ENCODE peak calls at places on chromosomes 5 and 9, in ten cellular contexts. One of them, this sample, is unnamed. For H3K4me1, the result is how much of the 10 kb centered on the place peaks cover.

GRCh38 chr5:153893809-153894208 is 144.9 kb downstream of the FAM114A2 start:
- DNase-seq in colonic mucosa: no peak
- DNase-seq in neural progenitor cell: no peak
- DNase-seq in GM23338: no peak
- DNase-seq in ovary: no peak
- DNase-seq in lower lobe of right lung: no peak
- DNase-seq in uterus: no peak
- DNase-seq in IMR-90: no peak
- DNase-seq in CD4-positive, alpha-beta memory T cell: no peak
- DNase-seq in GM23248: no peak
- DNase-seq in this sample: no peak

GRCh38 chr9:104694218-104694617 is at the start of gene OR13D1:
- DNase-seq in colonic mucosa: no peak
- DNase-seq in neural progenitor cell: no peak
- DNase-seq in GM23338: no peak
- DNase-seq in ovary: no peak
- DNase-seq in lower lobe of right lung: no peak
- DNase-seq in uterus: no peak
- DNase-seq in IMR-90: no peak
- DNase-seq in CD4-positive, alpha-beta memory T cell: no peak
- DNase-seq in GM23248: no peak
- DNase-seq in this sample: no peak

GRCh38 chr5:123855630-123856029 is 343.7 kb downstream of the CSNK1G3 start:
- DNase-seq in colonic mucosa: no peak
- DNase-seq in neural progenitor cell: no peak
- DNase-seq in GM23338: no peak
- DNase-seq in ovary: no peak
- DNase-seq in lower lobe of right lung: no peak
- DNase-seq in uterus: no peak
- DNase-seq in IMR-90: no peak
- DNase-seq in CD4-positive, alpha-beta memory T cell: no peak
- DNase-seq in GM23248: no peak
- DNase-seq in this sample: no peak

GRCh38 chr9:104831681-104832080 is 67.8 kb downstream of the NIPSNAP3B start:
- DNase-seq in colonic mucosa: no peak
- DNase-seq in neural progenitor cell: no peak
- DNase-seq in GM23338: no peak
- DNase-seq in ovary: no peak
- DNase-seq in lower lobe of right lung: no peak
- DNase-seq in uterus: no peak
- DNase-seq in IMR-90: peak
- DNase-seq in CD4-positive, alpha-beta memory T cell: no peak
- DNase-seq in GM23248: peak
- DNase-seq in this sample: no peak

GRCh38 chr9:135792268-135793128 is 90.5 kb downstream of the KCNT1 start:
- DNase-seq in colonic mucosa: no peak
- DNase-seq in neural progenitor cell: no peak
- DNase-seq in GM23338: no peak
- DNase-seq in ovary: no peak
- DNase-seq in lower lobe of right lung: no peak
- DNase-seq in uterus: no peak
- DNase-seq in IMR-90: no peak
- DNase-seq in CD4-positive, alpha-beta memory T cell: no peak
- DNase-seq in GM23248: no peak
- DNase-seq in this sample: peak

GRCh38 chr5:151087475-151087874 is 6.6 kb upstream of the TNIP1 start:
- DNase-seq in colonic mucosa: no peak
- DNase-seq in neural progenitor cell: no peak
- DNase-seq in GM23338: no peak
- DNase-seq in ovary: no peak
- DNase-seq in lower lobe of right lung: no peak
- DNase-seq in uterus: no peak
- DNase-seq in IMR-90: peak
- DNase-seq in CD4-positive, alpha-beta memory T cell: no peak
- DNase-seq in GM23248: no peak
- DNase-seq in this sample: no peak

GRCh38 chr5:132064738-132065331 is 4.4 kb downstream of the IL3 start:
- DNase-seq in colonic mucosa: peak
- DNase-seq in neural progenitor cell: peak
- DNase-seq in GM23338: peak
- DNase-seq in ovary: peak
- DNase-seq in lower lobe of right lung: peak
- DNase-seq in uterus: peak
- DNase-seq in IMR-90: peak
- DNase-seq in CD4-positive, alpha-beta memory T cell: peak
- DNase-seq in GM23248: peak
- DNase-seq in this sample: no peak

GRCh38 chr9:135214706-135215105 is 127.2 kb downstream of the OLFM1 start:
- DNase-seq in colonic mucosa: no peak
- DNase-seq in neural progenitor cell: no peak
- DNase-seq in GM23338: no peak
- DNase-seq in ovary: no peak
- DNase-seq in lower lobe of right lung: peak
- DNase-seq in uterus: no peak
- DNase-seq in IMR-90: no peak
- DNase-seq in CD4-positive, alpha-beta memory T cell: no peak
- DNase-seq in GM23248: no peak
- DNase-seq in this sample: peak

GRCh38 chr5:23730023-23730422 is 222.6 kb downstream of the PRDM9 start:
- DNase-seq in colonic mucosa: no peak
- DNase-seq in neural progenitor cell: peak
- DNase-seq in GM23338: no peak
- DNase-seq in ovary: no peak
- DNase-seq in lower lobe of right lung: no peak
- DNase-seq in uterus: no peak
- DNase-seq in IMR-90: no peak
- DNase-seq in CD4-positive, alpha-beta memory T cell: no peak
- DNase-seq in GM23248: no peak
- DNase-seq in this sample: no peak

GRCh38 chr5:151288180-151288579 is 15.4 kb downstream of the SLC36A3 start:
- DNase-seq in colonic mucosa: no peak
- DNase-seq in neural progenitor cell: no peak
- DNase-seq in GM23338: peak
- DNase-seq in ovary: no peak
- DNase-seq in lower lobe of right lung: no peak
- DNase-seq in uterus: no peak
- DNase-seq in IMR-90: no peak
- DNase-seq in CD4-positive, alpha-beta memory T cell: no peak
- DNase-seq in GM23248: no peak
- DNase-seq in this sample: no peak

GRCh38 chr5:26009742-26010141 is 1028.6 kb downstream of the CDH9 start:
- DNase-seq in colonic mucosa: no peak
- DNase-seq in neural progenitor cell: peak
- DNase-seq in GM23338: peak
- DNase-seq in ovary: no peak
- DNase-seq in lower lobe of right lung: no peak
- DNase-seq in uterus: no peak
- DNase-seq in IMR-90: no peak
- DNase-seq in CD4-positive, alpha-beta memory T cell: no peak
- DNase-seq in GM23248: no peak
- DNase-seq in this sample: peak

GRCh38 chr5:72584466-72584865 is 77.3 kb upstream of the ZNF366 start:
- DNase-seq in colonic mucosa: no peak
- DNase-seq in neural progenitor cell: no peak
- DNase-seq in GM23338: no peak
- DNase-seq in ovary: no peak
- DNase-seq in lower lobe of right lung: no peak
- DNase-seq in uterus: no peak
- DNase-seq in IMR-90: no peak
- DNase-seq in CD4-positive, alpha-beta memory T cell: no peak
- DNase-seq in GM23248: peak
- DNase-seq in this sample: no peak

DNA sequence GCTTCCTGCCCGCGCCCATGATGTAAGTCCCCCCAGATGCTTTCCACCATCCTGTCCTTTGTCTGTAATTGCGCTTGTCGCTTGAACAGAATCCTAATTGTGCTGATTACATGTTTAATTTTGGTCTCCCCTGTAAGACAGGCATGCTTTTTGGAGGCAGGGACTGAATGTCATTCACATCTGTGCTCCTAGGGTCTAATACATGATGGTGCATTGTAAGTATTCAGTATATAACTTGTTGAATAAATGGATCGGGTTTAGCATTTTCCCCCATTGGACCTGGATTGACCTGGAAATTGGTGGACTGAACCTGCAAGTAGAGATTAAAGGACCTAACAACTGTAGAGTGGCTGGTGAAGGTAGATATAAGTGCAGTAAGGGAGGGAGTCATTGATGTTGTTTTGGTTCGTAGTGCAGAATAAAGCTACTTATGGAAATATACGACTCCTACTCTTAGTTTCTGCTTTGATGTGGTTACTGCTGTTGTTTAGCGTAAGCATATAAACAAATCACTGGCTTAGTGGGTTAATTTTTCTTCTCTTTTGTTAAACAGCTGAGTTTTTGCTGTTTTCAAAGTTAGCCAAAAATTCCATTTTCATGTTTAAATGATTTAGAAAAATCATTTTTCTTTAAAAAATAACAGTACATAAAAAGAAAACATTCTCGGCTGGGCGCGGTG is 57.3 kb downstream of the TRIO start:
- DNase-seq in colonic mucosa: no peak
- DNase-seq in neural progenitor cell: no peak
- DNase-seq in GM23338: no peak
- DNase-seq in ovary: no peak
- DNase-seq in lower lobe of right lung: no peak
- DNase-seq in uterus: no peak
- DNase-seq in IMR-90: no peak
- DNase-seq in CD4-positive, alpha-beta memory T cell: no peak
- DNase-seq in GM23248: no peak
- DNase-seq in this sample: no peak
- H3K4me1 ChIP-seq in colonic mucosa: under half
- H3K4me1 ChIP-seq in neural progenitor cell: under half
- H3K4me1 ChIP-seq in GM23338: half or more
- H3K4me1 ChIP-seq in ovary: under half
- H3K4me1 ChIP-seq in lower lobe of right lung: under half
- H3K4me1 ChIP-seq in uterus: under half
- H3K4me1 ChIP-seq in IMR-90: under half
- H3K4me1 ChIP-seq in CD4-positive, alpha-beta memory T cell: under half
- H3K4me1 ChIP-seq in GM23248: half or more
- H3K4me1 ChIP-seq in this sample: under half

DNA sequence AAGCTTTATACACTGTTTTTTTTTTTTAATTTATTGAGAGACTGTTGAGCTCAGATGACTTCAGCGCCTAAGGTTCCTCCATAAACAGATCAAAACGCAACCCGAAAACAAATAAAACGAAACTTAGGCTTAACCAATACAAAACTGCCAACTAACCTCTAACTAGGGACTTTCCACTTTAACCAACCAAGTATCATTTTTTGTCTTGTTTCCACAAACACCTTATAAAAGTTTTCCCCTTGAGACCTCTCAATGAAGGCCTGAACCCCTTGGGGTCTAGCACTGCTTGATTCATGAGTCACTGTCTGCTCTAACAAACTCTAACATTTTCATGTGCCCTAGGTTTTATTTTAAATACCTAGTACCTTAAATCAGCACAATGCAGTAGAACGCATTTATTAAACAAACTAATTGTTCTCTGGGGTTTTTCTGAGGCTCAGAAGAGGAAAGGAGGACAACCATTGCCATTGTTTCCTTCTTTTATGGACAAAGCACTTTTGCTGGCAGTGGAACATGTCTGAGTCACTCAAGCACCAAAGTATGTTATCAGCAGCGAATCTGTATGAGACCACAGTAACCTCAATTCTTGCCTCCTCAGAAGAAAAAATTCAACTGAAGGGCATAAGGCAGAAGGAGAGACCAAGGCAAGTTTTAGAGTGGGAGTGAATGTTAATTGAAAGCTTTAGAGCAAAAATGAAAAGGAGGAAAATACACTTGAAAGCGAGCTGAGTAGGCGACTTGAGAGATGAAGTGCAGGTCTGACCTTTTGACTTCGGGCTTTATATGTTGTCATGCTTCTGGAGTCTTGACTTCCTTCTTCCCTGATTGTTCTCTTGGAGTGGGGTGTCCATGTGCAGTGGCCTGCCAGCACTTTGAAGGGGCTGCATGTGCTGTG is 97.7 kb upstream of the HCN1 start:
- DNase-seq in colonic mucosa: no peak
- DNase-seq in neural progenitor cell: no peak
- DNase-seq in GM23338: no peak
- DNase-seq in ovary: no peak
- DNase-seq in lower lobe of right lung: no peak
- DNase-seq in uterus: no peak
- DNase-seq in IMR-90: no peak
- DNase-seq in CD4-positive, alpha-beta memory T cell: no peak
- DNase-seq in GM23248: no peak
- DNase-seq in this sample: no peak
- H3K4me3 ChIP-seq in colonic mucosa: no peak
- H3K4me3 ChIP-seq in neural progenitor cell: no peak
- H3K4me3 ChIP-seq in GM23338: no peak
- H3K4me3 ChIP-seq in ovary: no peak
- H3K4me3 ChIP-seq in lower lobe of right lung: no peak
- H3K4me3 ChIP-seq in uterus: no peak
- H3K4me3 ChIP-seq in IMR-90: no peak
- H3K4me3 ChIP-seq in CD4-positive, alpha-beta memory T cell: no peak
- H3K4me3 ChIP-seq in GM23248: no peak
- H3K4me3 ChIP-seq in this sample: no peak

DNA sequence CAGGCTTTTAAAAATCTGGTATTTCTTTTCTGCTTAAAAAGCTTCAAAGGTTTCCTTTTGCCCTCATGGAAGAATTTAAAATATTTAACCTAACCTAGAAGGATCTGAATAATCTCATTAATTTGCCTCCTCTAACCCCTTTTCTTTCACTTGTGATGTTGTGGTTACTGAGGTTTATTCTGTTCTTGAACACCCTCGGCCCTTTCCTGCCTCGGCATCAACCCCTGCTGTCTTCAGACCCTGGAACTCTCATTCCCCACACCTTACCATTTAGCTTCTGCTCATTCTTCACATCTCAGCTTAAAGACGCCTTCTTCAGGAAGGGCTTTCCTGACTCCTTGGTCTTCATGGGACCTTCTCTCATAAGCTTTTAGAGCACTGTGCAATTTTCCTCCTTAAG is 131.4 kb upstream of the MAN2A1 start:
- DNase-seq in colonic mucosa: no peak
- DNase-seq in neural progenitor cell: no peak
- DNase-seq in GM23338: no peak
- DNase-seq in ovary: no peak
- DNase-seq in lower lobe of right lung: no peak
- DNase-seq in uterus: no peak
- DNase-seq in IMR-90: no peak
- DNase-seq in CD4-positive, alpha-beta memory T cell: no peak
- DNase-seq in GM23248: no peak
- DNase-seq in this sample: no peak
- H3K4me1 ChIP-seq in colonic mucosa: under half
- H3K4me1 ChIP-seq in neural progenitor cell: under half
- H3K4me1 ChIP-seq in GM23338: under half
- H3K4me1 ChIP-seq in ovary: under half
- H3K4me1 ChIP-seq in lower lobe of right lung: under half
- H3K4me1 ChIP-seq in uterus: under half
- H3K4me1 ChIP-seq in IMR-90: under half
- H3K4me1 ChIP-seq in CD4-positive, alpha-beta memory T cell: under half
- H3K4me1 ChIP-seq in GM23248: under half
- H3K4me1 ChIP-seq in this sample: under half

DNA sequence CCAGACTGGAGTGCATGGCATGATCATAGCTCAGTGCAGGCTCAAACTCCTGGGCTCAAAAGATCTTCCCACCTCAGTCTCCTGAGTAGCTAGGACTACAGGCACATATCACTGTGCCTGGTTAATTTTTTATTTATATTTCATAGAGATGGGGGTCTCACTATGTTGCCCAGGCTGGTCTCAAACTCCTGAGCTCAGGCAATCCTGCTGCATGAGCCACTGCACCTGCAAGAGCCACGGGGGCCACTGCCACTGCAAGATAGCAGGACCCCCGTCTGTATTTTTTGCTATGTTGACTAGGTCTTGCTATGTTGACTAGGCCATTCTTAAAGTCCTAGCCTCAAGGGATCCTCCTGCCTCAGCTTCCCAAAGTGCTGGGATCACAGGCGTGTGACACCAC is 6.5 kb downstream of the CYSTM1 start:
- DNase-seq in colonic mucosa: no peak
- DNase-seq in neural progenitor cell: no peak
- DNase-seq in GM23338: no peak
- DNase-seq in ovary: no peak
- DNase-seq in lower lobe of right lung: no peak
- DNase-seq in uterus: no peak
- DNase-seq in IMR-90: no peak
- DNase-seq in CD4-positive, alpha-beta memory T cell: no peak
- DNase-seq in GM23248: no peak
- DNase-seq in this sample: no peak
- H3K4me3 ChIP-seq in colonic mucosa: no peak
- H3K4me3 ChIP-seq in neural progenitor cell: no peak
- H3K4me3 ChIP-seq in GM23338: no peak
- H3K4me3 ChIP-seq in ovary: no peak
- H3K4me3 ChIP-seq in lower lobe of right lung: no peak
- H3K4me3 ChIP-seq in uterus: no peak
- H3K4me3 ChIP-seq in IMR-90: no peak
- H3K4me3 ChIP-seq in CD4-positive, alpha-beta memory T cell: no peak
- H3K4me3 ChIP-seq in GM23248: no peak
- H3K4me3 ChIP-seq in this sample: no peak